ENCODE peak calls at places on chromosomes 4 and X, in nine cellular contexts. S is dorsolateral prefrontal cortex, Y is Peyer's patch, O is esophagus squamous epithelium, K is tibial nerve, C is hepatocyte, J is stomach, I is cardiac muscle cell, Q is AG04450. P is an unnamed sample.

GRCh38 chr4:139833131-139833930 is 167.7 kb downstream of the MGST2 start:
- DNase-seq in S (no peak), Y (no peak), O (no peak), K (no peak), C (no peak), J (no peak), I (no peak), Q (no peak), P (no peak)

GRCh38 chrX:23765449-23765848 is 17.5 kb upstream of the SAT1 start:
- DNase-seq in S (no peak), Y (no peak), O (no peak), K (no peak), C (no peak), J (no peak), I (no peak), Q (no peak), P (no peak)

GRCh38 chr4:26478330-26478729 is 12.0 kb downstream of the CCKAR start:
- DNase-seq in S (no peak), Y (no peak), O (no peak), K (no peak), C (no peak), J (no peak), I (no peak), Q (no peak), P (no peak)

GRCh38 chr4:84796388-84796787 is 170.1 kb downstream of the WDFY3 start:
- DNase-seq in S (no peak), Y (no peak), O (no peak), K (no peak), C (no peak), J (no peak), I (no peak), Q (no peak), P (no peak)

GRCh38 chr4:140363558-140363957 is 9.9 kb upstream of the SCOC start:
- DNase-seq in S (no peak), Y (no peak), O (no peak), K (no peak), C (no peak), J (no peak), I (peak), Q (no peak), P (no peak)

GRCh38 chr4:99946346-99947189 is at the start of gene DNAJB14:
- DNase-seq in S (peak), Y (peak), O (peak), K (peak), C (peak), J (peak), I (peak), Q (no peak), P (peak)

GRCh38 chr4:64784125-64784524 is 374.9 kb upstream of the TECRL start:
- DNase-seq in S (no peak), Y (no peak), O (no peak), K (no peak), C (no peak), J (no peak), I (no peak), Q (no peak), P (no peak)

GRCh38 chrX:2325076-2325784 is 175.5 kb downstream of the DHRSX start:
- DNase-seq in S (peak), Y (peak), O (no peak), K (peak), C (no peak), J (peak), I (no peak), Q (peak), P (peak)

GRCh38 chr4:59571805-59572430 is 1628.2 kb upstream of the ADGRL3 start:
- DNase-seq in S (no peak), Y (no peak), O (no peak), K (no peak), C (no peak), J (no peak), I (no peak), Q (no peak), P (no peak)

GRCh38 chrX:134633832-134634231 is 24.4 kb downstream of the PLAC1 start:
- DNase-seq in S (no peak), Y (no peak), O (no peak), K (no peak), C (no peak), J (no peak), I (no peak), Q (no peak), P (no peak)

GRCh38 chr4:172035573-172035972 is 222.4 kb downstream of the GALNTL6 start:
- DNase-seq in S (no peak), Y (no peak), O (no peak), K (no peak), C (no peak), J (no peak), I (no peak), Q (no peak), P (no peak)

GRCh38 chrX:109902665-109903064 is 100.2 kb upstream of the TMEM164 start:
- DNase-seq in S (no peak), Y (no peak), O (no peak), K (no peak), C (no peak), J (no peak), I (no peak), Q (no peak), P (no peak)

GRCh38 chr4:22607382-22607781 is 85.4 kb upstream of the GBA3 start:
- DNase-seq in S (no peak), Y (peak), O (no peak), K (no peak), C (peak), J (peak), I (peak), Q (peak), P (peak)

GRCh38 chr4:155745984-155746383 is 12.8 kb upstream of the GUCY1B1 start:
- DNase-seq in S (no peak), Y (no peak), O (no peak), K (no peak), C (peak), J (no peak), I (no peak), Q (no peak), P (no peak)

GRCh38 chr4:47612116-47613023 is 127.3 kb downstream of the ATP10D start:
- DNase-seq in S (no peak), Y (no peak), O (no peak), K (no peak), C (no peak), J (no peak), I (no peak), Q (no peak), P (no peak)

GRCh38 chrX:39813631-39814246 is 284.0 kb downstream of the BCOR start:
- DNase-seq in S (peak), Y (peak), O (no peak), K (peak), C (peak), J (peak), I (no peak), Q (no peak), P (no peak)

GRCh38 chr4:3879681-3880594 is 113.8 kb downstream of the ADRA2C start:
- DNase-seq in S (no peak), Y (peak), O (no peak), K (no peak), C (peak), J (peak), I (peak), Q (no peak), P (no peak)

GRCh38 chr4:53705151-53705764 is 114.0 kb upstream of the LNX1 start:
- DNase-seq in S (no peak), Y (no peak), O (no peak), K (no peak), C (no peak), J (no peak), I (no peak), Q (no peak), P (no peak)

GRCh38 chrX:148530464-148531077 is 30.2 kb downstream of the AFF2 start:
- DNase-seq in S (no peak), Y (no peak), O (no peak), K (no peak), C (peak), J (no peak), I (no peak), Q (no peak), P (no peak)

GRCh38 chr4:70903282-70903603 is 1.1 kb downstream of the MOB1B start:
- DNase-seq in S (no peak), Y (no peak), O (no peak), K (no peak), C (peak), J (no peak), I (peak), Q (no peak), P (no peak)

GRCh38 chrX:9897761-9898161 is 69.4 kb upstream of the CLDN34 start:
- DNase-seq in S (no peak), Y (no peak), O (no peak), K (no peak), C (no peak), J (peak), I (no peak), Q (peak), P (no peak)

GRCh38 chrX:123731258-123731986 is 1.4 kb downstream of the THOC2 start:
- DNase-seq in S (no peak), Y (no peak), O (no peak), K (no peak), C (peak), J (no peak), I (peak), Q (no peak), P (peak)

GRCh38 chr4:118950224-118950623 is 61.6 kb downstream of the SYNPO2 start:
- DNase-seq in S (no peak), Y (no peak), O (no peak), K (no peak), C (no peak), J (no peak), I (no peak), Q (no peak), P (no peak)

GRCh38 chr4:118033148-118034060 is 882 bp upstream of the NDST3 start:
- DNase-seq in S (peak), Y (no peak), O (no peak), K (no peak), C (peak), J (peak), I (peak), Q (no peak), P (peak)

GRCh38 chr4:100348472-100348871 is 158.2 kb upstream of the DDIT4L start:
- DNase-seq in S (no peak), Y (no peak), O (no peak), K (no peak), C (peak), J (no peak), I (no peak), Q (no peak), P (no peak)

GRCh38 chrX:25012433-25012735 is 3.4 kb downstream of the ARX start:
- DNase-seq in S (no peak), Y (no peak), O (no peak), K (no peak), C (no peak), J (no peak), I (peak), Q (no peak), P (no peak)

GRCh38 chr4:104417483-104417882 is 77.2 kb downstream of the CXXC4 start:
- DNase-seq in S (no peak), Y (no peak), O (no peak), K (no peak), C (no peak), J (no peak), I (no peak), Q (no peak), P (no peak)

GRCh38 chr4:3519468-3520264 is 12.6 kb downstream of the LRPAP1 start:
- DNase-seq in S (no peak), Y (no peak), O (no peak), K (no peak), C (no peak), J (no peak), I (no peak), Q (no peak), P (no peak)

GRCh38 chrX:95044331-95044730 is 1370.3 kb downstream of the FAM133A start:
- DNase-seq in S (no peak), Y (no peak), O (no peak), K (no peak), C (no peak), J (no peak), I (no peak), Q (no peak), P (no peak)

DNA sequence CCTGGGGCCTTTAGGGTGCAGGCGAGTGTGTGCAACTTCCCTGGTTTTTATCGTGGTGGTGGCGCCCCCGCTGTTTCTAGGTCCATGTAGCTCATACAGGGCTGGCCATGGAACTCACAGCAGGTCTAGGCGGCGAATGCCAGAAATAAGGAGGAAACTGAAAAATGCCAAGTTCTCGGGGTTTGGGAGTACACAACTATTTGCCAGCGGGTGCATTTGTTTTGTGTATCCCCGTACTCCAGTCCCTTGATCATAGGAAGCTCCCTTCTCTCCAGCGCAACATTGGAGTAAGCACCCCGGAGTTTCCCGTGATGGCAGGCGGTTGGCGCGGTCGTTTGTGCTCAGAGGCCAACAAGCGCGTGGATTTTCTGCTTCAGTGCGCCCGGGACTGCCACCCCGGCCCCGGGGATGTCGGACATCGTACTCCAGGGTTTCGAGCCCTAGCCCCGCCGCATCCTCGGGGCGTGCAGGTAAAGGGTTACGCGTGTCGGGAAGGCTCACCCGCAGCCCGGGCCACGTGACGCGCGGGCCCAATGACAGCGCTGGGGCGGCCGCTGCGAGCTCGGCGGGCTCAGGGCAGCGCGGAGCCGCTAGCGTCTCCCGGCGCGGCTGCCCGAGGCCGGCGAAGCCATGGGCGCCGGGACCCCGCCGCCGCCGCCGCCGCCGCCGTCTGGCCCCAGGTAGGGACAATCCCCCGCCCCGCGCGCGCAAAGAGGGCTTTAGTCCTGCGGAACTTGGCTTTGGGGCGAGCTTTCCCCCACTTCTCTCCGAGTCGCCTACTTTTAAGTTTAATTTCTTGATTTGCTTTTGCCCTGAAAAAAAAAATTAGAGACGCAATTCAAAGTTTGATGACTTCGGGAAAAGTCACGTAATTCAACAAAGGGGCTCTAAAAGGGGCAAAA is 209.1 kb downstream of the NWD2 start:
- DNase-seq in S (peak), Y (peak), O (no peak), K (peak), C (peak), J (peak), I (peak), Q (no peak), P (peak)
- TF ChIP-seq CTCF in S (no peak), Y (no peak), O (no peak), K (no peak), C (no peak), J (no peak), I (no peak), Q (no peak), P (no peak)

GRCh38 chr4:13509442-13509841 is 25.3 kb upstream of the RAB28 start:
- DNase-seq in S (no peak), Y (no peak), O (no peak), K (no peak), C (no peak), J (no peak), I (no peak), Q (no peak), P (no peak)

GRCh38 chr4:13498464-13498863 is 14.3 kb upstream of the RAB28 start:
- DNase-seq in S (no peak), Y (no peak), O (no peak), K (no peak), C (no peak), J (no peak), I (no peak), Q (no peak), P (no peak)

GRCh38 chr4:13504374-13504773 is 20.2 kb upstream of the RAB28 start:
- DNase-seq in S (no peak), Y (no peak), O (no peak), K (no peak), C (no peak), J (no peak), I (no peak), Q (no peak), P (no peak)
- H3K27ac ChIP-seq in S (no peak), Y (no peak), O (no peak), K (no peak), C (no peak), J (no peak), I (no peak), Q (no peak), P (no peak)

GRCh38 chr4:152283806-152284470 is 252.0 kb downstream of the FBXW7 start:
- DNase-seq in S (no peak), Y (no peak), O (no peak), K (no peak), C (no peak), J (no peak), I (no peak), Q (no peak), P (no peak)

GRCh38 chr4:152278172-152278504 is 257.8 kb downstream of the FBXW7 start:
- DNase-seq in S (no peak), Y (no peak), O (no peak), K (no peak), C (no peak), J (peak), I (no peak), Q (no peak), P (no peak)

GRCh38 chr4:152278505-152279301 is 257.2 kb downstream of the FBXW7 start:
- DNase-seq in S (peak), Y (no peak), O (no peak), K (no peak), C (peak), J (peak), I (no peak), Q (no peak), P (peak)

GRCh38 chr4:152281822-152282221 is 254.1 kb downstream of the FBXW7 start:
- DNase-seq in S (no peak), Y (no peak), O (no peak), K (no peak), C (no peak), J (no peak), I (no peak), Q (no peak), P (no peak)

GRCh38 chr4:152281211-152281610 is 254.7 kb downstream of the FBXW7 start:
- DNase-seq in S (no peak), Y (no peak), O (no peak), K (no peak), C (no peak), J (no peak), I (no peak), Q (no peak), P (no peak)
- TF ChIP-seq CTCF in S (no peak), Y (no peak), O (no peak), K (no peak), C (no peak), J (no peak), I (no peak), Q (no peak), P (no peak)

GRCh38 chrX:102651242-102651967 is at the start of gene GPRASP1:
- DNase-seq in S (peak), Y (peak), O (peak), K (peak), C (peak), J (no peak), I (peak), Q (no peak), P (no peak)
- H3K27ac ChIP-seq in S (peak), Y (peak), O (peak), K (peak), C (peak), J (peak), I (no peak), Q (no peak), P (peak)

DNA sequence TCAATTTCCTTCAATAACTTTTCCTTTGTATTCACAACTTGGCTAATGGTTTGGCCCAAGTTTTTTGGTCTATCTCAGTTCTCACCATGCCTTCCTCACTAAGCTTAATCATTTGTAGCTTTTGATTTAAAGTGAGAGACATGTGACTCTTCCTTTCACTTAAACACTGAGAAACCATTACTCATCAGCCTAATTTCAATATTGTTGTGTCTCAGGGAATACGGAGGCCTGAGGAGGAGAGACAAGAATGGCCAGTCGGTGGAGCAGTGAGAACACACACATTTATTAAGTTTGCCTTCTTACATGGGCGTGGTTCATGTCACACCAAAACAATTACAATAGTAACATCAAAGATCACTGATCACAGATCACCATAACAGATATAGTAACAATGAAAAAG is 56.7 kb downstream of the TSPAN5 start:
- DNase-seq in S (no peak), Y (no peak), O (no peak), K (no peak), C (no peak), J (no peak), I (no peak), Q (no peak), P (no peak)
- TF ChIP-seq CTCF in S (no peak), Y (no peak), O (no peak), K (no peak), C (no peak), J (no peak), I (no peak), Q (no peak), P (no peak)

GRCh38 chr4:150005537-150005936 is 72.7 kb upstream of the DCLK2 start:
- DNase-seq in S (no peak), Y (no peak), O (no peak), K (no peak), C (no peak), J (no peak), I (no peak), Q (no peak), P (no peak)

GRCh38 chr4:149999485-150000074 is 78.7 kb upstream of the DCLK2 start:
- DNase-seq in S (no peak), Y (no peak), O (no peak), K (no peak), C (peak), J (no peak), I (peak), Q (peak), P (no peak)

GRCh38 chr4:150002561-150002960 is 75.7 kb upstream of the DCLK2 start:
- DNase-seq in S (no peak), Y (no peak), O (no peak), K (no peak), C (no peak), J (no peak), I (no peak), Q (no peak), P (no peak)

GRCh38 chr4:150004481-150004880 is 73.8 kb upstream of the DCLK2 start:
- DNase-seq in S (no peak), Y (no peak), O (no peak), K (no peak), C (no peak), J (no peak), I (peak), Q (no peak), P (no peak)

DNA sequence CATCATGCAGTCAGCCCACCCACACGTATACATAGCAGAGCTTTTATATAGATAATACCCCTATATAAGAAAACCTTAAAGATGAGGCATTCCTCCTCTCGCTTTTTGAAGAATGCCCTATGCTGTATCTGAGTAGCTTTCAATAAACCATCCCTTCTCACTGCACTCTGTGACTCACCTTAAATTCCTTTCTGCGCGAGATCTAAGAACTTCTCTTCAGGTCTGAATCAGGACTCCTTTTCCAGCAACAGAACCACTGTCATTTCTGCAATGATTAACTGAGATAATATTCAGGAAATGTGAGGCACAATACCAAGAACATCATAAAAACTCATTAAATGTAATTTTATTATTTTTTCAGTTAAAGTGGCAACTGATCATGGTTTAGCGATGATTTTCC is 76.4 kb upstream of the DCLK2 start:
- DNase-seq in S (no peak), Y (no peak), O (no peak), K (no peak), C (no peak), J (no peak), I (no peak), Q (no peak), P (no peak)
- H3K27ac ChIP-seq in S (no peak), Y (no peak), O (no peak), K (no peak), C (no peak), J (no peak), I (no peak), Q (no peak), P (no peak)

GRCh38 chr4:157040380-157040779 is 35.6 kb upstream of the GLRB start:
- DNase-seq in S (no peak), Y (no peak), O (no peak), K (no peak), C (no peak), J (no peak), I (no peak), Q (no peak), P (no peak)

GRCh38 chr4:157048248-157048647 is 27.7 kb upstream of the GLRB start:
- DNase-seq in S (peak), Y (peak), O (no peak), K (peak), C (peak), J (no peak), I (no peak), Q (peak), P (peak)

GRCh38 chr4:157045507-157046127 is 30.3 kb upstream of the GLRB start:
- DNase-seq in S (no peak), Y (peak), O (no peak), K (no peak), C (peak), J (no peak), I (peak), Q (peak), P (no peak)

GRCh38 chr4:157043131-157043530 is 32.8 kb upstream of the GLRB start:
- DNase-seq in S (no peak), Y (no peak), O (no peak), K (no peak), C (peak), J (no peak), I (peak), Q (peak), P (no peak)
- TF ChIP-seq CTCF in S (no peak), Y (no peak), O (no peak), K (no peak), C (peak), J (no peak), I (peak), Q (peak), P (no peak)

P was measured in lung.